ENCODE peak calls at places on chromosome 1, in nine cellular contexts. C is heart left ventricle, S is HepG2, F is uterus, I is GM12878, X is sigmoid colon, A is Peyer's patch, T is A549, R is breast epithelium. B is an unnamed sample.

GRCh38 chr1:116857092-116857491 is 52.6 kb upstream of the PTGFRN start:
- DNase-seq in X (no peak), C (no peak), A (no peak), T (no peak), R (no peak), F (no peak), I (no peak), S (no peak), B (no peak)

GRCh38 chr1:152397474-152397873 is 16.6 kb downstream of the CRNN start:
- DNase-seq in S (peak), C (no peak), A (no peak), F (no peak), T (no peak), X (no peak), R (no peak), I (no peak), B (no peak)

GRCh38 chr1:42940851-42941639 is 17.6 kb downstream of the SLC2A1 start:
- DNase-seq in X (no peak), S (peak), T (no peak), R (peak), F (no peak), A (peak), I (no peak), C (no peak), B (no peak)

GRCh38 chr1:95614197-95614596 is 380.2 kb downstream of the RWDD3 start:
- DNase-seq in S (no peak), R (no peak), A (no peak), T (no peak), X (no peak), F (no peak), I (no peak), C (no peak), B (no peak)

GRCh38 chr1:29122662-29122986 is 1.1 kb downstream of the TMEM200B start:
- DNase-seq in F (peak), S (no peak), R (no peak), A (peak), T (no peak), I (no peak), C (peak), X (peak), B (no peak)

GRCh38 chr1:230139741-230140140 is 72.7 kb downstream of the GALNT2 start:
- DNase-seq in R (no peak), C (no peak), F (no peak), X (no peak), T (no peak), A (no peak), I (no peak), S (no peak), B (no peak)

GRCh38 chr1:205532996-205533728 is 28.7 kb downstream of the CDK18 start:
- DNase-seq in I (no peak), X (peak), R (no peak), A (peak), F (no peak), T (no peak), S (no peak), C (no peak), B (no peak)

GRCh38 chr1:44842415-44842762 is 664 bp downstream of the PTCH2 start:
- DNase-seq in F (no peak), X (no peak), R (no peak), A (no peak), T (no peak), S (no peak), I (no peak), C (no peak), B (no peak)

GRCh38 chr1:227072991-227073390 is 132.9 kb downstream of the COQ8A start:
- DNase-seq in F (no peak), X (no peak), C (no peak), I (no peak), T (no peak), A (no peak), R (no peak), S (no peak), B (no peak)

GRCh38 chr1:206911064-206911663 is 10.6 kb downstream of the FCMR start:
- DNase-seq in X (no peak), F (peak), S (peak), R (no peak), C (no peak), A (no peak), T (peak), I (no peak), B (no peak)

GRCh38 chr1:154306151-154306550 is 14.7 kb upstream of the AQP10 start:
- DNase-seq in A (no peak), C (no peak), I (no peak), S (no peak), F (no peak), R (no peak), T (no peak), X (no peak), B (no peak)

GRCh38 chr1:54403808-54404261 is 2.4 kb downstream of the SSBP3 start:
- DNase-seq in I (no peak), X (no peak), R (no peak), F (no peak), S (no peak), C (no peak), T (no peak), A (no peak), B (no peak)

DNA sequence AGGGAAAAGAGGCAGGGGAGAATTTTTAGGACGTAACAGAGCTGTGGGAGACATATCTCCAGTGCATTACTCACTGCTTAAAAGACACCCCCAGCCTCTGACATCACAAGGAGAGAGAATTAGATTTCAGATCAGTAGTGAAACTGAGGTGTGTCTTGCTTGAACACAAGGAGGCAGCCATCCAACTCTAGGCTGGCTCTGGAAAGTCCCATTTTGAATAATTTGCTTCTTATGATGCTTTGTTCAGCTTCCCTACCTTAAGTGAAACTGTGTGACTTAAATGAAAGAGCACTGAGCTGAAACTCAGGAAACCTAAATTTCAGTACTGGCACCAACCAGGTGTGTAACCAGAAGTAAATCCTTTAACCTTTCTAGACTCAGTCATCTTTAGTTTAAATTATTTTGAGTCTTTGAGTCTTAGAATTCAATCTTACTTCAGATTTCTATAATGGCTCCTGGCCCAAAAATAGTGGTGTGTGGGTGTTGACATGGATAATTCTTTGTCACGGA is 251.6 kb upstream of the SGIP1 start:
- DNase-seq in I (peak), A (no peak), F (peak), X (no peak), R (no peak), S (no peak), C (no peak), T (no peak), B (no peak)
- TF ChIP-seq CTCF in I (peak), A (no peak), F (no peak), X (no peak), R (no peak), S (no peak), C (no peak), T (peak), B (peak)

GRCh38 chr1:244456586-244456985 is 4.5 kb upstream of the CATSPERE start:
- DNase-seq in T (no peak), X (no peak), S (no peak), A (no peak), I (no peak), C (no peak), R (no peak), F (no peak), B (no peak)

GRCh38 chr1:244466724-244467123 is 5.7 kb downstream of the CATSPERE start:
- DNase-seq in A (no peak), T (no peak), X (no peak), C (no peak), R (no peak), S (no peak), I (no peak), F (no peak), B (no peak)

GRCh38 chr1:244458781-244459180 is 2.3 kb upstream of the CATSPERE start:
- DNase-seq in A (no peak), S (no peak), C (no peak), X (no peak), F (no peak), R (no peak), T (no peak), I (no peak), B (no peak)

GRCh38 chr1:244460195-244460594 is 878 bp upstream of the CATSPERE start:
- DNase-seq in R (no peak), X (no peak), S (no peak), F (no peak), I (no peak), A (no peak), T (no peak), C (no peak), B (no peak)

DNA sequence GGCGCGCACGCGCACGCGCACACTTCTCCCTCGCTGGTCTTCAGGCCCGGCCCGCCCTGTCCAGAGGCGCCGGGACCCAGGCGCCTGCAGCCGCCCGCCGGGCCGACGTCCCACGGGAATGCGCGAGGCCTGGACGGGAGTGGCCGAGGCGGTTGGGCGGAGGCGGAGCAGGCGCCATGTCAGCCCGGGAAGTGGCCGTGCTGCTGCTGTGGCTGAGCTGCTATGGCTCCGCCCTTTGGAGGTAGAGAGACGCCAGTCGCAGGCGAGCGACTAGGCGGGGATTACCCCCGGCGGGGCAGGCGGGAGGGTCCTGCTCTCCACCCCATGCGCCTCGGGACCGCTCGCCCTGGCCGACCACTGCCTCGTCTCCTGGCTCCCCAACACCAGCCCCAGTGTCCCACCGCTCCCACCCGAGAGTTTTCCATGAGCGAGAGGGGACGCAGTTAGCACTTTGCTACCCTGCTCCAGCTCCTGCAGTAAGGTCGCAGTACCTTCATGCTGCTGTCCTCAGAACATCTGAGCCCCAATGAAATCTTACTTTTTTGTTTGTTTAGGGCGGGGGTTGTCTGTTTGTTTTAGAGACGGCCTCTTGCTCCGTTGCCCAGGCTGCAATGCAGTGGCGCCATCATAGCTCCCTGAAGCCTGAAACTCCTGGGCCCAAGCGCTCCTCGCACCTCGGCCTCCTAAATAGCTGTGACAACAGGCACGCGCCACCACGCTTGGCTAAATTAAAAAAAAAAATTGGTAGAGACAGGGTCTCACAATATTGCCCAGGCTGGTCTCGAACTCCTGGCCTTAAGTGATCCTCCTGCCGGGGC is at the start of gene CATSPERE:
- DNase-seq in S (no peak), T (peak), X (peak), R (peak), F (peak), A (peak), C (peak), I (no peak), B (peak)
- TF ChIP-seq POLR2A in S (no peak), T (peak), X (peak), R (peak), F (peak), A (peak), C (peak), I (peak), B (peak)

GRCh38 chr1:167922611-167923074 is 8.7 kb upstream of the ADCY10 start:
- DNase-seq in X (no peak), T (no peak), F (no peak), A (no peak), S (no peak), R (no peak), C (no peak), I (no peak), B (no peak)
- H3K4me3 ChIP-seq in X (no peak), T (no peak), F (no peak), A (no peak), S (no peak), R (no peak), C (no peak), I (no peak), B (no peak)

DNA sequence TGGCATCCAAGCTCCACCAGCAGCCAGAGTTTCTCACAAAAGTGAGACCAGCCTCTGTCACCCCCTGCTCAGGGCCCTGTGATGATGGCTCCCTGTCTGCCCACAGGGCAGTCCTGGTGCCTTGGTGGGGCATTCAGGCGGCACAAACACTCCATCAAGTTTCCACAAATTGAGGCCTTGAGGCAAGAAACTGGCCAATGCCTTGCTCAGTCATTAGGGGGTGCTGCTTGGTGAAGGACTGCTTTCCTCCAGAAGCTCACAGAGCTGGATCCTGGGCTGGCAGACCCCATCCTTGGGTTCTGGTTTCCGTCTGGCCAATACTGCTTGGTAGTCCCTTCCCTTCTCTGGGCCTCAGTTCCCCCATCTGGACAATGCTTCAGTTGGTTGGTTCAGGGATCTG is 12.5 kb upstream of the AHDC1 start:
- DNase-seq in A (no peak), X (no peak), C (no peak), I (no peak), F (no peak), S (no peak), T (no peak), R (no peak), B (no peak)
- TF ChIP-seq CTCF in A (no peak), X (no peak), C (no peak), I (peak), F (no peak), S (peak), T (no peak), R (no peak), B (no peak)

DNA sequence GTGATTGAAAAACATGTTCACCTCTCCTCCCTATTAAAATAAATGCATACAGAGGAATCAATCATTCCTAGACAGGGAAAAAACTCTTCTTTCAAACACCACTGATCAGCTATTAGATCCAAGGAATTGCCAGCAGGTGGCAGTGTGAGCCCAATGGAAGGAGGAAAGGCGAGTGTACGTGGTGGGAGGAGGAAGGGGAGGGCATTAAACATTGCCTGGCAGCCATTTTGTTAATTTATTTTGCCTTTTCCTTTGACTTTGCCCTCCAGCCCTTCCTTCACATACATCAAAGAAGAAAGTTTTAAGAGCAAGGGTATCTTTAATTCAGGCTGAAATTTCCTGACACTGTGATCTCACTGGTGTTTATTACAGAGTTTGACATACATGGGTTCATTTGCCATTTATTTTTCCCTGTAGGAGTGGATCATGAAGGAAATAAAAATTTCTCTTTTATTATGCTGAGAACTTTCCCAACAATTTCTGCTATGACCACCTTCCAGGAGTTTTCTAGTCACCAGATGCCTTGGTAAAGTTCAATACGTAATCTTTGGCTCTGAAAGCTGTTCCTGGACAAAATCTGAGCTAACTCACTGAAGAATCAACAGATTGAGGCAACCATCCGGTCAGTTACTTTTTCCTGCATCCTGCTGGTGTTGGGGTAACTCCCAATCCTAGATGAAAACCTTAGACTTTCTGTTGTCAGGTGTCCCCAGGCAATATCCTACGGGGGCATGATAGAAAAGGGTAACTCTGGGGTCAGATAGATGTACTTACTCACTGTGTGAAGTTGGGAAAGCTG is 1.9 kb upstream of the GNAI3 start:
- DNase-seq in T (peak), A (peak), F (peak), S (peak), R (peak), I (peak), C (peak), X (peak), B (peak)
- TF ChIP-seq POLR2A in T (no peak), A (no peak), F (no peak), S (no peak), R (no peak), I (no peak), C (peak), X (no peak), B (no peak)

DNA sequence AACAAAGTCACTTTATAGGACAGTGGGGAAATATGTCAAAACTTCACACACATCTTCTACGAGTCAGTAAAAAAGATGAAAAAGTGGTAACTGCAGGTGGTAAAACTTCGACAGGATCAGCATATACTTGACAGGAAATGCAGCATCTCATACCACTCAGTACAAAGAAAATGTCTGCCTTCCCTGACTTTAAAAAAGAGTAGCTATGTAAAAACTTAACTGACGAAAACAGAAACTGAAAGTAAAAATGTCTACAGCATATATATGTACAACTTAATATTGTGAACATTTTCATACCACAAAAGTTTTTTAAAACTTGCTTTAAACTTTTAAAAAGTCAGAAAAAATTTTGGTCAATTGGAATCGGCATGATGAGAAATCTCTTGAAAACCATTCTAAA is 857 bp downstream of the PSMA5 start:
- DNase-seq in R (no peak), I (peak), S (no peak), T (no peak), F (no peak), C (no peak), X (no peak), A (no peak), B (no peak)
- H3K4me3 ChIP-seq in R (peak), I (peak), S (peak), T (peak), F (peak), C (peak), X (peak), A (peak), B (peak)

GRCh38 chr1:52427152-52427551 is 22.8 kb downstream of the PRPF38A start:
- DNase-seq in F (no peak), R (no peak), X (no peak), T (no peak), C (no peak), S (no peak), I (no peak), A (no peak), B (no peak)
- TF ChIP-seq CTCF in F (no peak), R (no peak), X (no peak), T (no peak), C (no peak), S (no peak), I (no peak), A (no peak), B (no peak)